ENCODE peak calls at places on chromosome 5, in six cellular contexts. One of them, this sample, is unnamed.

GRCh38 chr5:1366514-1366913 is 21.6 kb upstream of the CLPTM1L start:
- DNase-seq in kidney: no peak
- DNase-seq in germinal center: peak; percentile 84
- DNase-seq in MCF 10A: no peak
- DNase-seq in prostate gland: no peak
- DNase-seq in GM04504: no peak
- DNase-seq in this sample: no peak

GRCh38 chr5:14146725-14147124 is 3.6 kb downstream of the TRIO start:
- DNase-seq in MCF 10A: no peak
- DNase-seq in prostate gland: no peak
- DNase-seq in germinal center: no peak
- DNase-seq in GM04504: no peak
- DNase-seq in kidney: no peak
- DNase-seq in this sample: no peak

GRCh38 chr5:172356047-172356446 is 72.5 kb upstream of the UBTD2 start:
- DNase-seq in germinal center: no peak
- DNase-seq in kidney: no peak
- DNase-seq in GM04504: no peak
- DNase-seq in prostate gland: no peak
- DNase-seq in MCF 10A: no peak
- DNase-seq in this sample: no peak

GRCh38 chr5:45774528-45774927 is 78.3 kb upstream of the HCN1 start:
- DNase-seq in prostate gland: no peak
- DNase-seq in MCF 10A: peak; percentile 24
- DNase-seq in germinal center: no peak
- DNase-seq in GM04504: no peak
- DNase-seq in kidney: no peak
- DNase-seq in this sample: no peak

GRCh38 chr5:57539281-57539701 is 56.7 kb upstream of the ACTBL2 start:
- DNase-seq in kidney: no peak
- DNase-seq in GM04504: peak; percentile 66
- DNase-seq in prostate gland: no peak
- DNase-seq in germinal center: no peak
- DNase-seq in MCF 10A: no peak
- DNase-seq in this sample: no peak

GRCh38 chr5:149674686-149675085 is 55.4 kb upstream of the PPARGC1B start:
- DNase-seq in kidney: no peak
- DNase-seq in germinal center: no peak
- DNase-seq in prostate gland: no peak
- DNase-seq in GM04504: no peak
- DNase-seq in MCF 10A: no peak
- DNase-seq in this sample: no peak

GRCh38 chr5:111976705-111977104 is 219.7 kb upstream of the NREP start:
- DNase-seq in MCF 10A: no peak
- DNase-seq in prostate gland: no peak
- DNase-seq in germinal center: no peak
- DNase-seq in GM04504: peak; percentile 78
- DNase-seq in kidney: no peak
- DNase-seq in this sample: no peak

GRCh38 chr5:32767948-32768427 is 56.9 kb downstream of the NPR3 start:
- DNase-seq in MCF 10A: peak; percentile 99
- DNase-seq in prostate gland: no peak
- DNase-seq in kidney: no peak
- DNase-seq in GM04504: peak; percentile 86
- DNase-seq in germinal center: no peak
- DNase-seq in this sample: peak; percentile 100

GRCh38 chr5:176619203-176619568 is 9.2 kb upstream of the GPRIN1 start:
- DNase-seq in GM04504: peak; percentile 28
- DNase-seq in MCF 10A: no peak
- DNase-seq in kidney: peak; percentile 83
- DNase-seq in germinal center: peak; percentile 91
- DNase-seq in prostate gland: no peak
- DNase-seq in this sample: no peak

GRCh38 chr5:109407913-109408312 is 1.9 kb downstream of the PJA2 start:
- DNase-seq in GM04504: no peak
- DNase-seq in germinal center: no peak
- DNase-seq in kidney: no peak
- DNase-seq in MCF 10A: no peak
- DNase-seq in prostate gland: no peak
- DNase-seq in this sample: no peak

GRCh38 chr5:165202144-165202910 is 1696.9 kb downstream of the MAT2B start:
- DNase-seq in kidney: no peak
- DNase-seq in germinal center: no peak
- DNase-seq in MCF 10A: no peak
- DNase-seq in GM04504: no peak
- DNase-seq in prostate gland: no peak
- DNase-seq in this sample: no peak

GRCh38 chr5:73031839-73032238 is 76.0 kb downstream of the FCHO2 start:
- DNase-seq in GM04504: peak; percentile 60
- DNase-seq in MCF 10A: peak; percentile 78
- DNase-seq in prostate gland: no peak
- DNase-seq in kidney: no peak
- DNase-seq in germinal center: no peak
- DNase-seq in this sample: peak; percentile 37

GRCh38 chr5:144227363-144227762 is 56.7 kb downstream of the KCTD16 start:
- DNase-seq in kidney: no peak
- DNase-seq in MCF 10A: no peak
- DNase-seq in prostate gland: no peak
- DNase-seq in germinal center: no peak
- DNase-seq in GM04504: no peak
- DNase-seq in this sample: no peak

This sample was measured in RCC 7860.